ENCODE peak calls at places on chromosome 10, in eight cellular contexts. G is NCI-H1694; W is A549; K is GM20000; B is NCI-H1105; E is CD8-positive, alpha-beta T cell; H is EH; F is neural progenitor cell. A is an unnamed sample.

GRCh38 chr10:44569193-44570091 is 184.5 kb upstream of the CXCL12 start:
- DNase-seq in G (no peak), W (no peak), K (no peak), B (no peak), E (no peak), H (peak; percentile 99), F (no peak), A (no peak)

GRCh38 chr10:62098278-62099121 is 170.1 kb downstream of the RTKN2 start:
- DNase-seq in G (no peak), W (no peak), K (no peak), B (no peak), E (no peak), H (peak; percentile 36), F (no peak), A (no peak)

GRCh38 chr10:121598261-121599249 is at the start of gene FGFR2:
- DNase-seq in G (no peak), W (peak; percentile 64), K (peak; percentile 88), B (peak; percentile 73), E (peak; percentile 5), H (peak; percentile 71), F (peak; percentile 98), A (peak; percentile 4)

GRCh38 chr10:14884082-14884481 is 5.4 kb downstream of the SUV39H2 start:
- DNase-seq in G (no peak), W (no peak), K (no peak), B (no peak), E (no peak), H (peak; percentile 26), F (no peak), A (no peak)

GRCh38 chr10:119316729-119317097 is 109.3 kb downstream of the GRK5 start:
- DNase-seq in G (no peak), W (peak; percentile 94), K (no peak), B (no peak), E (no peak), H (peak; percentile 94), F (no peak), A (no peak)

GRCh38 chr10:11381511-11381910 is 229.9 kb downstream of the USP6NL start:
- DNase-seq in G (no peak), W (no peak), K (no peak), B (no peak), E (no peak), H (no peak), F (no peak), A (no peak)

GRCh38 chr10:132516771-132517725 is 20.5 kb upstream of the INPP5A start:
- DNase-seq in G (no peak), W (peak; percentile 81), K (peak; percentile 26), B (no peak), E (no peak), H (peak; percentile 100), F (peak; percentile 55), A (no peak)

GRCh38 chr10:17365402-17365801 is 89.0 kb downstream of the ST8SIA6 start:
- DNase-seq in G (no peak), W (no peak), K (no peak), B (no peak), E (no peak), H (no peak), F (no peak), A (no peak)

GRCh38 chr10:59240581-59241183 is 64.2 kb downstream of the PHYHIPL start:
- DNase-seq in G (peak; percentile 15), W (peak; percentile 44), K (peak; percentile 10), B (no peak), E (no peak), H (peak; percentile 45), F (peak; percentile 59), A (peak; percentile 59)

GRCh38 chr10:30778769-30779168 is 149.2 kb upstream of the LYZL2 start:
- DNase-seq in G (no peak), W (no peak), K (no peak), B (no peak), E (no peak), H (no peak), F (no peak), A (no peak)

GRCh38 chr10:104254493-104255243 is at the start of gene GSTO1:
- DNase-seq in G (no peak), W (peak; percentile 77), K (peak; percentile 81), B (no peak), E (peak; percentile 43), H (peak; percentile 89), F (peak; percentile 67), A (peak; percentile 18)

GRCh38 chr10:32979041-32979440 is 21.0 kb upstream of the ITGB1 start:
- DNase-seq in G (no peak), W (no peak), K (no peak), B (no peak), E (no peak), H (peak; percentile 58), F (no peak), A (no peak)

A was measured in KG1.